ENCODE peak calls at places on chromosomes 12 and 14, in six cellular contexts. I is A549, R is K562, X is mesenchymal stem cell, J is PC-9, G is IMR-90. C is an unnamed sample.

GRCh38 chr12:127559349-127560040 is 707.5 kb upstream of the TMEM132C start:
- DNase-seq in R (peak), G (peak), J (peak), X (peak), I (no peak), C (peak)

GRCh38 chr14:58901826-58902225 is 264.1 kb downstream of the DACT1 start:
- DNase-seq in I (no peak), J (no peak), G (no peak), X (no peak), R (no peak), C (no peak)

GRCh38 chr14:50559990-50560928 is at the start of gene ATL1:
- DNase-seq in R (peak), I (peak), X (peak), G (peak), J (peak), C (peak)

GRCh38 chr12:123062682-123063426 is 82.4 kb downstream of the ARL6IP4 start:
- DNase-seq in I (peak), G (peak), R (no peak), X (peak), J (peak), C (peak)

GRCh38 chr14:90447720-90448497 is 51.1 kb downstream of the CALM1 start:
- DNase-seq in R (peak), X (no peak), I (no peak), J (no peak), G (no peak), C (peak)

GRCh38 chr12:100474617-100475016 is 951 bp downstream of the NR1H4 start:
- DNase-seq in I (no peak), J (no peak), R (no peak), X (no peak), G (no peak), C (no peak)

GRCh38 chr12:33476058-33476457 is 36.4 kb upstream of the SYT10 start:
- DNase-seq in G (no peak), I (no peak), X (no peak), J (no peak), R (no peak), C (no peak)

GRCh38 chr14:23567186-23568020 is at the start of gene AP1G2:
- DNase-seq in R (peak), X (peak), G (peak), I (peak), J (peak), C (peak)

GRCh38 chr12:6180300-6181051 is 19.7 kb upstream of the CD9 start:
- DNase-seq in G (peak), R (no peak), J (peak), I (no peak), X (peak), C (no peak)

GRCh38 chr12:92300781-92301180 is 155.1 kb upstream of the BTG1 start:
- DNase-seq in G (no peak), X (no peak), R (no peak), I (no peak), J (no peak), C (no peak)

GRCh38 chr12:91984571-91984970 is 161.1 kb downstream of the BTG1 start:
- DNase-seq in R (no peak), I (no peak), X (no peak), J (no peak), G (peak), C (no peak)

GRCh38 chr14:33611405-33612183 is 339.3 kb downstream of the EGLN3 start:
- DNase-seq in G (no peak), I (no peak), J (no peak), R (no peak), X (peak), C (no peak)

GRCh38 chr12:43332977-43333649 is 218.9 kb downstream of the ADAMTS20 start:
- DNase-seq in X (peak), G (peak), R (no peak), I (no peak), J (no peak), C (no peak)

GRCh38 chr12:66467932-66468331 is 165.6 kb downstream of the HELB start:
- DNase-seq in R (peak), X (no peak), G (peak), I (no peak), J (no peak), C (peak)

GRCh38 chr14:33711761-33712160 is 239.1 kb downstream of the EGLN3 start:
- DNase-seq in X (no peak), I (no peak), R (no peak), J (no peak), G (no peak), C (no peak)

GRCh38 chr12:29200586-29200985 is 51.5 kb downstream of the FAR2 start:
- DNase-seq in R (no peak), X (no peak), G (no peak), I (no peak), J (no peak), C (no peak)

GRCh38 chr14:41457393-41457792 is 149.3 kb upstream of the LRFN5 start:
- DNase-seq in R (no peak), J (no peak), G (no peak), I (no peak), X (peak), C (no peak)

GRCh38 chr12:27975222-27976136 is 2.9 kb upstream of the PTHLH start:
- DNase-seq in I (no peak), G (peak), X (peak), J (peak), R (peak), C (no peak)

GRCh38 chr14:88546621-88547385 is 8.0 kb downstream of the PTPN21 start:
- DNase-seq in X (peak), G (peak), J (no peak), I (no peak), R (no peak), C (no peak)

GRCh38 chr12:104600790-104601739 is 144.3 kb downstream of the CHST11 start:
- DNase-seq in I (no peak), G (no peak), J (no peak), X (peak), R (peak), C (no peak)

GRCh38 chr14:105859717-105860614 is 333.6 kb downstream of the TMEM121 start:
- DNase-seq in J (no peak), G (no peak), I (no peak), R (no peak), X (no peak), C (peak)

GRCh38 chr14:35285168-35285990 is 6.8 kb upstream of the PSMA6 start:
- DNase-seq in I (no peak), G (peak), X (no peak), R (no peak), J (no peak), C (peak)

GRCh38 chr12:113422929-113423669 is 919 bp downstream of the SDSL start:
- DNase-seq in G (peak), I (no peak), X (peak), R (no peak), J (no peak), C (no peak)
- H3K27ac ChIP-seq in G (no peak), I (peak), X (no peak), R (peak), J (peak), C (no peak)

GRCh38 chr12:25566550-25566949 is 13.5 kb upstream of the LMNTD1 start:
- DNase-seq in I (no peak), G (no peak), X (no peak), J (no peak), R (no peak), C (no peak)

DNA sequence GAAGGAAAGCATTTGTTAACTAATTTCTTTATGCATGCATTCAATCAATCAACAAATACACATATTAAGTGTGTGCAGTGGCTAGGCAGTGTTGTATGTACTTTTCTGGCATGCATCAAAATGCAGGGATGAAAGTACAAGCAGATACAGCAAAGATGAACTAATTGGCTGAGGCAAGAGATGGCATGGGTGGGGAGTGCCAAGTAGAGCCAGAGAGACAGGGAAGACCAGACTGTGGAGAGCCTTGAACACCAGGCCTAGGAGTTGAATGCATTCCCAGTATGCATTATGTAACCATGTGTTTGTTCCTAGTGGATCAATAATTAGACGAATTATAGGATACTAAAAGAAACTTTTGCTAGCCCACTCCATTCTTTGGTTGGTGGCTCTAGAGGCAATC is 17.3 kb upstream of the LMNTD1 start:
- DNase-seq in I (no peak), X (no peak), J (no peak), R (no peak), G (no peak), C (no peak)
- H3K4me2 ChIP-seq in I (no peak), X (no peak), J (no peak), R (no peak), G (no peak), C (no peak)

GRCh38 chr14:95293474-95293873 is 26.2 kb downstream of the CLMN start:
- DNase-seq in I (no peak), R (no peak), X (no peak), G (no peak), J (no peak), C (no peak)
- H3K4me3 ChIP-seq in I (no peak), R (no peak), X (no peak), G (no peak), J (no peak), C (no peak)

DNA sequence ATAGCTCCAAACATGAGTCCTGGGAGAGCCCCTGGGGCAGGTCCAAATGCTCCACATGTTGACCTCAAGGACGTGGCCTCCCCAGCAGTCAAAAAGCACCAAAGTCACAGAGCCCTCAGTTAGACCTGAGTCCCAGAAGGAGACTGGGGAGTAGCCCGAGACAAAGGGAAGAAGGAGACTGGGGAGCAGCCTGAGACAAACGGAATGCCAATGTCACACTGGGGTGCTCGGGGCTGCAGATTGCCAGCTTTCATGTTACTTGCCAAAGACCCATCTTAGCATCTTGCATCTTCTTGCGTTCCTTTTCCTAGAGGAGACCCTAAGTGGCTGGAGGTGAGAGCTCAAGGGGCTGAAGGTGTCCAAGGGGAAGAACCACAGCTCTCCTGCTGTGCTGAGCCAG is 14.9 kb downstream of the PLEKHD1 start:
- DNase-seq in X (no peak), R (no peak), I (no peak), J (no peak), G (no peak), C (no peak)
- H3K27ac ChIP-seq in X (no peak), R (no peak), I (no peak), J (no peak), G (no peak), C (no peak)

GRCh38 chr14:104643306-104643705 is 38.7 kb upstream of the TMEM179 start:
- DNase-seq in I (no peak), G (no peak), J (no peak), R (no peak), X (no peak), C (no peak)

GRCh38 chr14:104640681-104641080 is 36.1 kb upstream of the TMEM179 start:
- DNase-seq in J (no peak), X (no peak), R (no peak), I (no peak), G (no peak), C (no peak)

GRCh38 chr14:104642540-104642868 is 37.9 kb upstream of the TMEM179 start:
- DNase-seq in X (no peak), J (no peak), R (no peak), I (no peak), G (no peak), C (no peak)

GRCh38 chr14:104639889-104640548 is 35.4 kb upstream of the TMEM179 start:
- DNase-seq in J (peak), X (peak), G (peak), R (peak), I (peak), C (peak)

DNA sequence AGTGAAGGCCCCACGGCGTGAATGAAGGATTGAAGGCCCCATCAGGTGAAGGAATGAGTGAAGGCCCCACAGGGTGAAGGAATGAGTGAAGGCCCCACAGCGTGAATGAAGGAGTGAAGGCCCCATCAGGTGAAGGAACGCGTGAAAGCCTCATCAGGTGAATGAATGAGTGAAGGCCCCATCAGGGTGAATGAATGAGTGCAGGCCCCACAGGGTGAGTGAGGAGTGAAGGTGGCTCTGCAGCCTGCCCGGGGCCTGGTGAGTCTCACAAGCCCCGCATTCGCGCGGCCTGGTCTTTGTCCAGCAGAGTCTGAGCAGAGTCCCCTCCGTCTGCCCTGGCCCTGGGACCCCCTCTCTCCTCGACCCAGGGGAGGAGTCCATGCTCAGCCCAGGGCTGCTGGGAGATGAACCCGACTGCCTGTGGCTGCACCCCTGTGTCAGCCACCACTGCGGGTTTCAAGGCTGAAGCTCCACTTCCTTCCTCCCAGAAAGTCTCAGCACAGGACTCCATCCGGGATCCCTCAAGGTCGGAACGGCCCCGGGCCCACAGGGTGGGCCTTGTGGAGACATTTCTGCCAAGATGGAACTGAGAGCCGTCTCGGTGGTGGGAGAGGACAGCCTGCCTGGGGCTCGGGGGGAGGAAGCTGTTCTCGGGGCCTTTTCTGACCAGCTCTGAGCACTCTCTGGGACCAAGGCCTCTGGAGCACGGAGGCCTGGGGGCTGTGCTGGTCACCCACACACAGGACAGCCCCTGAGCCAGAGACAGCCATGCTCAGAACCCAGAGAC is 37.4 kb upstream of the TMEM179 start:
- DNase-seq in J (no peak), X (no peak), G (no peak), R (no peak), I (no peak), C (no peak)
- H3K4me2 ChIP-seq in J (no peak), X (no peak), G (no peak), R (no peak), I (no peak), C (no peak)

DNA sequence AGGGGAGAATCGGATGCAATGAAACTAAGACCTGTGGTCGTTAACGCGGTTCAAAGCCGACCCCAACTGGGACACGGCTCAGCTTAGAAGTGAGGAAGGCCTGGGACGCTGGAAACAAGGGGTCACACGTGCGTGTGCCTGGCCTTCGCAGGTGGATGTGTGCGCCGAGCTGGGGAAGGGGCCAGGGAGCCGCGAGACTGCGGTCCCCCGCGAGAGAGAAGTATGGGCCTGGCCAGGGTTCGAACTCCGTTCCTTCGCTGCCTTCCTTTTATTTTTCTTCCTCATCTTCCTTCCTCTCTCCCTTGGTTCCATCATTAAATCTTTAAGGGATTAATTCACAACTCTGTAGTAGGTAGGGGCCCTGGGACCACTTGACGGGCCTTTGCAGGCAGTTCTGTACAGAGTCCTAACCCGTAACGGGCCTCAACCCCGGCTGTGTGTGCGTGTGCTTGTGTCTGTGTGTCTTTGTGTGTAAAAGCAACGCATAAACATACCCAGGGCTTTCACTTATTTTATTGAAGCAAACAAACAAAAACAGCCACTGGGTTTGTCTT is 3.6 kb downstream of the TTC6 start:
- DNase-seq in R (no peak), G (no peak), I (no peak), X (no peak), J (no peak), C (no peak)
- H3K4me3 ChIP-seq in R (no peak), G (no peak), I (no peak), X (no peak), J (peak), C (no peak)

GRCh38 chr12:72191761-72192160 is 80.4 kb upstream of the TRHDE start:
- DNase-seq in X (no peak), I (no peak), G (no peak), J (no peak), R (no peak), C (no peak)

GRCh38 chr12:72189266-72189665 is 82.9 kb upstream of the TRHDE start:
- DNase-seq in J (no peak), R (no peak), G (no peak), X (no peak), I (no peak), C (no peak)
- H3K27ac ChIP-seq in J (no peak), R (no peak), G (no peak), X (no peak), I (no peak), C (no peak)